ENCODE peak calls at places on chromosomes 13 and 19, in seven cellular contexts. One of them, this sample, is unnamed.

GRCh38 chr19:46019270-46019669 is 3.6 kb downstream of the PGLYRP1 start:
- DNase-seq in NCI-H2107: no peak
- DNase-seq in stimulated activated naive CD8-positive, alpha-beta T cell treated with anti-CD3 and anti-CD28 coated beads, Interleukin-15, Interleukin-2, amounts not matched to agents 100 U/mL and 50 U/mL, for 24 hours: no peak
- DNase-seq in activated CD4-positive, alpha-beta T cell treated with anti-CD3 and anti-CD28 coated beads, Interleukin-2, amount 50 U/mL, for 1 hour: no peak
- DNase-seq in type B pancreatic cell: no peak
- DNase-seq in NCI-H1436: no peak
- DNase-seq in AG10803: no peak
- DNase-seq in this sample: no peak

GRCh38 chr19:2503521-2504109 is 27.7 kb downstream of the GADD45B start:
- DNase-seq in NCI-H2107: no peak
- DNase-seq in stimulated activated naive CD8-positive, alpha-beta T cell treated with anti-CD3 and anti-CD28 coated beads, Interleukin-15, Interleukin-2, amounts not matched to agents 100 U/mL and 50 U/mL, for 24 hours: peak; percentile 82
- DNase-seq in activated CD4-positive, alpha-beta T cell treated with anti-CD3 and anti-CD28 coated beads, Interleukin-2, amount 50 U/mL, for 1 hour: peak; percentile 72
- DNase-seq in type B pancreatic cell: no peak
- DNase-seq in NCI-H1436: no peak
- DNase-seq in AG10803: peak; percentile 88
- DNase-seq in this sample: no peak

GRCh38 chr19:14661372-14661924 is 13.2 kb downstream of the ADGRE3 start:
- DNase-seq in NCI-H2107: no peak
- DNase-seq in stimulated activated naive CD8-positive, alpha-beta T cell treated with anti-CD3 and anti-CD28 coated beads, Interleukin-15, Interleukin-2, amounts not matched to agents 100 U/mL and 50 U/mL, for 24 hours: no peak
- DNase-seq in activated CD4-positive, alpha-beta T cell treated with anti-CD3 and anti-CD28 coated beads, Interleukin-2, amount 50 U/mL, for 1 hour: no peak
- DNase-seq in type B pancreatic cell: no peak
- DNase-seq in NCI-H1436: no peak
- DNase-seq in AG10803: no peak
- DNase-seq in this sample: no peak

GRCh38 chr19:36838784-36839324 is 667 bp upstream of the ZNF790 start:
- DNase-seq in NCI-H2107: no peak
- DNase-seq in stimulated activated naive CD8-positive, alpha-beta T cell treated with anti-CD3 and anti-CD28 coated beads, Interleukin-15, Interleukin-2, amounts not matched to agents 100 U/mL and 50 U/mL, for 24 hours: no peak
- DNase-seq in activated CD4-positive, alpha-beta T cell treated with anti-CD3 and anti-CD28 coated beads, Interleukin-2, amount 50 U/mL, for 1 hour: no peak
- DNase-seq in type B pancreatic cell: no peak
- DNase-seq in NCI-H1436: no peak
- DNase-seq in AG10803: peak; percentile 31
- DNase-seq in this sample: no peak

GRCh38 chr13:104597554-104598240 is 1531.5 kb upstream of the SLC10A2 start:
- DNase-seq in NCI-H2107: no peak
- DNase-seq in stimulated activated naive CD8-positive, alpha-beta T cell treated with anti-CD3 and anti-CD28 coated beads, Interleukin-15, Interleukin-2, amounts not matched to agents 100 U/mL and 50 U/mL, for 24 hours: no peak
- DNase-seq in activated CD4-positive, alpha-beta T cell treated with anti-CD3 and anti-CD28 coated beads, Interleukin-2, amount 50 U/mL, for 1 hour: no peak
- DNase-seq in type B pancreatic cell: no peak
- DNase-seq in NCI-H1436: no peak
- DNase-seq in AG10803: no peak
- DNase-seq in this sample: no peak

GRCh38 chr13:39682788-39683187 is 27.3 kb downstream of the COG6 start:
- DNase-seq in NCI-H2107: no peak
- DNase-seq in stimulated activated naive CD8-positive, alpha-beta T cell treated with anti-CD3 and anti-CD28 coated beads, Interleukin-15, Interleukin-2, amounts not matched to agents 100 U/mL and 50 U/mL, for 24 hours: no peak
- DNase-seq in activated CD4-positive, alpha-beta T cell treated with anti-CD3 and anti-CD28 coated beads, Interleukin-2, amount 50 U/mL, for 1 hour: no peak
- DNase-seq in type B pancreatic cell: no peak
- DNase-seq in NCI-H1436: no peak
- DNase-seq in AG10803: no peak
- DNase-seq in this sample: no peak

GRCh38 chr19:49773663-49774305 is 7.0 kb downstream of the AP2A1 start:
- DNase-seq in NCI-H2107: no peak
- DNase-seq in stimulated activated naive CD8-positive, alpha-beta T cell treated with anti-CD3 and anti-CD28 coated beads, Interleukin-15, Interleukin-2, amounts not matched to agents 100 U/mL and 50 U/mL, for 24 hours: no peak
- DNase-seq in activated CD4-positive, alpha-beta T cell treated with anti-CD3 and anti-CD28 coated beads, Interleukin-2, amount 50 U/mL, for 1 hour: no peak
- DNase-seq in type B pancreatic cell: no peak
- DNase-seq in NCI-H1436: no peak
- DNase-seq in AG10803: no peak
- DNase-seq in this sample: no peak

GRCh38 chr13:45511310-45512147 is 46.8 kb downstream of the COG3 start:
- DNase-seq in NCI-H2107: peak; percentile 32
- DNase-seq in stimulated activated naive CD8-positive, alpha-beta T cell treated with anti-CD3 and anti-CD28 coated beads, Interleukin-15, Interleukin-2, amounts not matched to agents 100 U/mL and 50 U/mL, for 24 hours: no peak
- DNase-seq in activated CD4-positive, alpha-beta T cell treated with anti-CD3 and anti-CD28 coated beads, Interleukin-2, amount 50 U/mL, for 1 hour: no peak
- DNase-seq in type B pancreatic cell: no peak
- DNase-seq in NCI-H1436: peak; percentile 30
- DNase-seq in AG10803: peak; percentile 73
- DNase-seq in this sample: peak; percentile 42

GRCh38 chr13:30224732-30225131 is 82.6 kb downstream of the KATNAL1 start:
- DNase-seq in NCI-H2107: no peak
- DNase-seq in stimulated activated naive CD8-positive, alpha-beta T cell treated with anti-CD3 and anti-CD28 coated beads, Interleukin-15, Interleukin-2, amounts not matched to agents 100 U/mL and 50 U/mL, for 24 hours: no peak
- DNase-seq in activated CD4-positive, alpha-beta T cell treated with anti-CD3 and anti-CD28 coated beads, Interleukin-2, amount 50 U/mL, for 1 hour: no peak
- DNase-seq in type B pancreatic cell: no peak
- DNase-seq in NCI-H1436: no peak
- DNase-seq in AG10803: peak; percentile 12
- DNase-seq in this sample: no peak

GRCh38 chr19:38224014-38224862 is at the start of gene DPF1:
- DNase-seq in NCI-H2107: no peak
- DNase-seq in stimulated activated naive CD8-positive, alpha-beta T cell treated with anti-CD3 and anti-CD28 coated beads, Interleukin-15, Interleukin-2, amounts not matched to agents 100 U/mL and 50 U/mL, for 24 hours: peak; percentile 73
- DNase-seq in activated CD4-positive, alpha-beta T cell treated with anti-CD3 and anti-CD28 coated beads, Interleukin-2, amount 50 U/mL, for 1 hour: peak; percentile 29
- DNase-seq in type B pancreatic cell: peak; percentile 86
- DNase-seq in NCI-H1436: peak; percentile 82
- DNase-seq in AG10803: peak; percentile 48
- DNase-seq in this sample: peak; percentile 49

GRCh38 chr19:17772172-17772571 is 20.9 kb downstream of the FCHO1 start:
- DNase-seq in NCI-H2107: no peak
- DNase-seq in stimulated activated naive CD8-positive, alpha-beta T cell treated with anti-CD3 and anti-CD28 coated beads, Interleukin-15, Interleukin-2, amounts not matched to agents 100 U/mL and 50 U/mL, for 24 hours: no peak
- DNase-seq in activated CD4-positive, alpha-beta T cell treated with anti-CD3 and anti-CD28 coated beads, Interleukin-2, amount 50 U/mL, for 1 hour: no peak
- DNase-seq in type B pancreatic cell: no peak
- DNase-seq in NCI-H1436: no peak
- DNase-seq in AG10803: peak; percentile 17
- DNase-seq in this sample: peak; percentile 29

GRCh38 chr19:5951338-5951861 is 26.5 kb downstream of the RANBP3 start:
- DNase-seq in NCI-H2107: no peak
- DNase-seq in stimulated activated naive CD8-positive, alpha-beta T cell treated with anti-CD3 and anti-CD28 coated beads, Interleukin-15, Interleukin-2, amounts not matched to agents 100 U/mL and 50 U/mL, for 24 hours: no peak
- DNase-seq in activated CD4-positive, alpha-beta T cell treated with anti-CD3 and anti-CD28 coated beads, Interleukin-2, amount 50 U/mL, for 1 hour: no peak
- DNase-seq in type B pancreatic cell: no peak
- DNase-seq in NCI-H1436: no peak
- DNase-seq in AG10803: no peak
- DNase-seq in this sample: no peak

GRCh38 chr19:56748443-56748842 is 76.9 kb upstream of the ZNF835 start:
- DNase-seq in NCI-H2107: no peak
- DNase-seq in stimulated activated naive CD8-positive, alpha-beta T cell treated with anti-CD3 and anti-CD28 coated beads, Interleukin-15, Interleukin-2, amounts not matched to agents 100 U/mL and 50 U/mL, for 24 hours: no peak
- DNase-seq in activated CD4-positive, alpha-beta T cell treated with anti-CD3 and anti-CD28 coated beads, Interleukin-2, amount 50 U/mL, for 1 hour: no peak
- DNase-seq in type B pancreatic cell: no peak
- DNase-seq in NCI-H1436: no peak
- DNase-seq in AG10803: no peak
- DNase-seq in this sample: peak; percentile 8

GRCh38 chr19:48724796-48725753 is 5.5 kb upstream of the MAMSTR start:
- DNase-seq in NCI-H2107: no peak
- DNase-seq in stimulated activated naive CD8-positive, alpha-beta T cell treated with anti-CD3 and anti-CD28 coated beads, Interleukin-15, Interleukin-2, amounts not matched to agents 100 U/mL and 50 U/mL, for 24 hours: no peak
- DNase-seq in activated CD4-positive, alpha-beta T cell treated with anti-CD3 and anti-CD28 coated beads, Interleukin-2, amount 50 U/mL, for 1 hour: no peak
- DNase-seq in type B pancreatic cell: no peak
- DNase-seq in NCI-H1436: peak; percentile 76
- DNase-seq in AG10803: peak; percentile 79
- DNase-seq in this sample: peak; percentile 69

GRCh38 chr19:48999481-49000325 is 6.0 kb downstream of the RUVBL2 start:
- DNase-seq in NCI-H2107: no peak
- DNase-seq in stimulated activated naive CD8-positive, alpha-beta T cell treated with anti-CD3 and anti-CD28 coated beads, Interleukin-15, Interleukin-2, amounts not matched to agents 100 U/mL and 50 U/mL, for 24 hours: peak; percentile 73
- DNase-seq in activated CD4-positive, alpha-beta T cell treated with anti-CD3 and anti-CD28 coated beads, Interleukin-2, amount 50 U/mL, for 1 hour: peak; percentile 74
- DNase-seq in type B pancreatic cell: no peak
- DNase-seq in NCI-H1436: no peak
- DNase-seq in AG10803: peak; percentile 74
- DNase-seq in this sample: peak; percentile 62

GRCh38 chr19:868458-869244 is 9.2 kb downstream of the CFD start:
- DNase-seq in NCI-H2107: no peak
- DNase-seq in stimulated activated naive CD8-positive, alpha-beta T cell treated with anti-CD3 and anti-CD28 coated beads, Interleukin-15, Interleukin-2, amounts not matched to agents 100 U/mL and 50 U/mL, for 24 hours: no peak
- DNase-seq in activated CD4-positive, alpha-beta T cell treated with anti-CD3 and anti-CD28 coated beads, Interleukin-2, amount 50 U/mL, for 1 hour: no peak
- DNase-seq in type B pancreatic cell: no peak
- DNase-seq in NCI-H1436: no peak
- DNase-seq in AG10803: no peak
- DNase-seq in this sample: peak; percentile 14

GRCh38 chr19:31505596-31505910 is 156.3 kb upstream of the TSHZ3 start:
- DNase-seq in NCI-H2107: no peak
- DNase-seq in stimulated activated naive CD8-positive, alpha-beta T cell treated with anti-CD3 and anti-CD28 coated beads, Interleukin-15, Interleukin-2, amounts not matched to agents 100 U/mL and 50 U/mL, for 24 hours: no peak
- DNase-seq in activated CD4-positive, alpha-beta T cell treated with anti-CD3 and anti-CD28 coated beads, Interleukin-2, amount 50 U/mL, for 1 hour: no peak
- DNase-seq in type B pancreatic cell: no peak
- DNase-seq in NCI-H1436: no peak
- DNase-seq in AG10803: no peak
- DNase-seq in this sample: no peak

GRCh38 chr13:33611016-33611805 is 206.7 kb upstream of the RFC3 start:
- DNase-seq in NCI-H2107: peak; percentile 36
- DNase-seq in stimulated activated naive CD8-positive, alpha-beta T cell treated with anti-CD3 and anti-CD28 coated beads, Interleukin-15, Interleukin-2, amounts not matched to agents 100 U/mL and 50 U/mL, for 24 hours: no peak
- DNase-seq in activated CD4-positive, alpha-beta T cell treated with anti-CD3 and anti-CD28 coated beads, Interleukin-2, amount 50 U/mL, for 1 hour: no peak
- DNase-seq in type B pancreatic cell: no peak
- DNase-seq in NCI-H1436: no peak
- DNase-seq in AG10803: no peak
- DNase-seq in this sample: no peak

GRCh38 chr19:36041831-36042230 is 9.2 kb upstream of the CLIP3 start:
- DNase-seq in NCI-H2107: no peak
- DNase-seq in stimulated activated naive CD8-positive, alpha-beta T cell treated with anti-CD3 and anti-CD28 coated beads, Interleukin-15, Interleukin-2, amounts not matched to agents 100 U/mL and 50 U/mL, for 24 hours: no peak
- DNase-seq in activated CD4-positive, alpha-beta T cell treated with anti-CD3 and anti-CD28 coated beads, Interleukin-2, amount 50 U/mL, for 1 hour: no peak
- DNase-seq in type B pancreatic cell: no peak
- DNase-seq in NCI-H1436: no peak
- DNase-seq in AG10803: peak; percentile 96
- DNase-seq in this sample: no peak

GRCh38 chr13:22770891-22771290 is 409.9 kb upstream of the SGCG start:
- DNase-seq in NCI-H2107: no peak
- DNase-seq in stimulated activated naive CD8-positive, alpha-beta T cell treated with anti-CD3 and anti-CD28 coated beads, Interleukin-15, Interleukin-2, amounts not matched to agents 100 U/mL and 50 U/mL, for 24 hours: no peak
- DNase-seq in activated CD4-positive, alpha-beta T cell treated with anti-CD3 and anti-CD28 coated beads, Interleukin-2, amount 50 U/mL, for 1 hour: no peak
- DNase-seq in type B pancreatic cell: no peak
- DNase-seq in NCI-H1436: no peak
- DNase-seq in AG10803: no peak
- DNase-seq in this sample: no peak

GRCh38 chr13:24746618-24747247 is 17.2 kb upstream of the RNF17 start:
- DNase-seq in NCI-H2107: no peak
- DNase-seq in stimulated activated naive CD8-positive, alpha-beta T cell treated with anti-CD3 and anti-CD28 coated beads, Interleukin-15, Interleukin-2, amounts not matched to agents 100 U/mL and 50 U/mL, for 24 hours: peak; percentile 27
- DNase-seq in activated CD4-positive, alpha-beta T cell treated with anti-CD3 and anti-CD28 coated beads, Interleukin-2, amount 50 U/mL, for 1 hour: no peak
- DNase-seq in type B pancreatic cell: no peak
- DNase-seq in NCI-H1436: no peak
- DNase-seq in AG10803: no peak
- DNase-seq in this sample: no peak

GRCh38 chr13:66689628-66690027 is 540.5 kb downstream of the PCDH9 start:
- DNase-seq in NCI-H2107: no peak
- DNase-seq in stimulated activated naive CD8-positive, alpha-beta T cell treated with anti-CD3 and anti-CD28 coated beads, Interleukin-15, Interleukin-2, amounts not matched to agents 100 U/mL and 50 U/mL, for 24 hours: no peak
- DNase-seq in activated CD4-positive, alpha-beta T cell treated with anti-CD3 and anti-CD28 coated beads, Interleukin-2, amount 50 U/mL, for 1 hour: no peak
- DNase-seq in type B pancreatic cell: no peak
- DNase-seq in NCI-H1436: no peak
- DNase-seq in AG10803: no peak
- DNase-seq in this sample: no peak

GRCh38 chr19:1852294-1852646 is 4.0 kb upstream of the REXO1 start:
- DNase-seq in NCI-H2107: no peak
- DNase-seq in stimulated activated naive CD8-positive, alpha-beta T cell treated with anti-CD3 and anti-CD28 coated beads, Interleukin-15, Interleukin-2, amounts not matched to agents 100 U/mL and 50 U/mL, for 24 hours: peak; percentile 40
- DNase-seq in activated CD4-positive, alpha-beta T cell treated with anti-CD3 and anti-CD28 coated beads, Interleukin-2, amount 50 U/mL, for 1 hour: peak; percentile 36
- DNase-seq in type B pancreatic cell: no peak
- DNase-seq in NCI-H1436: peak; percentile 21
- DNase-seq in AG10803: no peak
- DNase-seq in this sample: peak; percentile 26

GRCh38 chr13:43132228-43132627 is 108.8 kb downstream of the DNAJC15 start:
- DNase-seq in NCI-H2107: peak; percentile 45
- DNase-seq in stimulated activated naive CD8-positive, alpha-beta T cell treated with anti-CD3 and anti-CD28 coated beads, Interleukin-15, Interleukin-2, amounts not matched to agents 100 U/mL and 50 U/mL, for 24 hours: no peak
- DNase-seq in activated CD4-positive, alpha-beta T cell treated with anti-CD3 and anti-CD28 coated beads, Interleukin-2, amount 50 U/mL, for 1 hour: no peak
- DNase-seq in type B pancreatic cell: no peak
- DNase-seq in NCI-H1436: peak; percentile 17
- DNase-seq in AG10803: no peak
- DNase-seq in this sample: no peak